ENCODE peak calls at places on chromosomes 3 and 15, in seven cellular contexts. B, Q, W, V, P, N and H are unnamed samples.

GRCh38 chr3:141523615-141524375 is 37.0 kb downstream of the RASA2 start:
- DNase-seq in W (no peak), P (no peak), V (no peak), B (no peak), N (no peak), Q (no peak), H (no peak)

GRCh38 chr3:58035512-58035867 is 27.3 kb downstream of the FLNB start:
- DNase-seq in V (no peak), W (no peak), P (no peak), Q (no peak), B (no peak), N (no peak), H (no peak)

GRCh38 chr3:186896875-186897274 is 33.5 kb upstream of the ST6GAL1 start:
- DNase-seq in N (no peak), B (no peak), Q (no peak), W (no peak), P (no peak), V (no peak), H (no peak)

GRCh38 chr15:58952751-58953150 is 19.3 kb upstream of the SLTM start:
- DNase-seq in B (no peak), V (no peak), Q (no peak), W (no peak), P (no peak), N (no peak), H (no peak)

GRCh38 chr15:70867911-70868467 is 14.0 kb upstream of the LARP6 start:
- DNase-seq in N (no peak), P (no peak), Q (peak), W (no peak), V (no peak), B (peak), H (no peak)

GRCh38 chr15:46080018-46080417 is 445.2 kb downstream of the SQOR start:
- DNase-seq in B (no peak), V (no peak), W (no peak), P (no peak), N (no peak), Q (no peak), H (no peak)

GRCh38 chr15:50261979-50262378 is 3.5 kb downstream of the HDC start:
- DNase-seq in V (no peak), B (no peak), Q (no peak), N (no peak), W (no peak), P (no peak), H (no peak)

GRCh38 chr3:99780749-99781148 is 36.9 kb upstream of the CMSS1 start:
- DNase-seq in B (no peak), W (no peak), N (no peak), Q (no peak), V (no peak), P (no peak), H (no peak)

GRCh38 chr3:59115355-59116136 is 65.7 kb upstream of the CFAP20DC start:
- DNase-seq in B (no peak), V (no peak), P (no peak), N (no peak), W (no peak), Q (no peak), H (no peak)

GRCh38 chr3:152292367-152292766 is 23.6 kb downstream of the MBNL1 start:
- DNase-seq in N (no peak), Q (no peak), W (no peak), V (no peak), B (no peak), P (no peak), H (no peak)

GRCh38 chr3:24174637-24175036 is 229.6 kb downstream of the NR1D2 start:
- DNase-seq in P (no peak), W (no peak), B (no peak), N (no peak), V (no peak), Q (no peak), H (no peak)

GRCh38 chr3:181933052-181933618 is 221.4 kb downstream of the SOX2 start:
- DNase-seq in Q (no peak), B (no peak), P (no peak), W (no peak), V (no peak), N (no peak), H (no peak)

GRCh38 chr3:138148503-138148902 is 16.3 kb upstream of the A4GNT start:
- DNase-seq in P (no peak), B (no peak), N (no peak), V (no peak), Q (no peak), W (no peak), H (no peak)

GRCh38 chr3:114899186-114899931 is 247.7 kb downstream of the ZBTB20 start:
- DNase-seq in B (no peak), V (no peak), Q (no peak), N (no peak), W (no peak), P (peak), H (no peak)

GRCh38 chr3:51397389-51397788 is 6.3 kb downstream of the RBM15B start:
- DNase-seq in V (no peak), N (no peak), P (no peak), B (no peak), W (no peak), Q (no peak), H (no peak)

GRCh38 chr15:91572110-91572509 is 281.4 kb upstream of the SLCO3A1 start:
- DNase-seq in B (peak), W (no peak), P (no peak), N (no peak), Q (no peak), V (no peak), H (no peak)

GRCh38 chr15:84034831-84035753 is 200.5 kb upstream of the GOLGA6L4 start:
- DNase-seq in B (no peak), V (no peak), Q (no peak), P (peak), W (no peak), N (no peak), H (no peak)

GRCh38 chr3:141544697-141545096 is 57.9 kb downstream of the RASA2 start:
- DNase-seq in Q (no peak), V (no peak), W (no peak), P (no peak), N (no peak), B (no peak), H (peak)

GRCh38 chr3:159971311-159971710 is 17.3 kb upstream of the IL12A start:
- DNase-seq in V (no peak), P (no peak), B (no peak), Q (no peak), N (no peak), W (no peak), H (no peak)

GRCh38 chr3:143185401-143185800 is 65.8 kb downstream of the CHST2 start:
- DNase-seq in Q (no peak), P (no peak), V (no peak), W (no peak), N (no peak), B (no peak), H (no peak)